ENCODE peak calls at places on chromosome 16, in six cellular contexts. F, I, Z, V, B and K are unnamed samples.
A peak's percentile ranks its signal among the peaks of the same experiment; 100 is the strongest.

GRCh38 chr16:87823146-87823929 is 46.0 kb downstream of the SLC7A5 start:
- DNase-seq in F (no peak), I (no peak), Z (no peak), V (no peak), B (no peak), K (no peak)

GRCh38 chr16:25093208-25094061 is 18.1 kb upstream of the LCMT1 start:
- DNase-seq in F (no peak), I (no peak), Z (no peak), V (no peak), B (peak; percentile 75), K (no peak)

GRCh38 chr16:58442547-58442946 is 50.3 kb downstream of the GINS3 start:
- DNase-seq in F (no peak), I (no peak), Z (no peak), V (no peak), B (no peak), K (no peak)

GRCh38 chr16:12235110-12235509 is 258.6 kb downstream of the SNX29 start:
- DNase-seq in F (no peak), I (no peak), Z (no peak), V (peak; percentile 63), B (no peak), K (no peak)

GRCh38 chr16:81232740-81233367 is 5.6 kb upstream of the BCO1 start:
- DNase-seq in F (no peak), I (no peak), Z (no peak), V (no peak), B (no peak), K (no peak)

GRCh38 chr16:720507-720989 is 398 bp upstream of the ANTKMT start:
- DNase-seq in F (peak; percentile 62), I (no peak), Z (peak; percentile 85), V (peak; percentile 65), B (peak; percentile 85), K (peak; percentile 71)

GRCh38 chr16:30941600-30942420 is 7.1 kb upstream of the ORAI3 start:
- DNase-seq in F (no peak), I (peak; percentile 94), Z (peak; percentile 85), V (peak; percentile 32), B (peak; percentile 88), K (peak; percentile 89)

GRCh38 chr16:72986011-72986410 is 61.9 kb downstream of the ZFHX3 start:
- DNase-seq in F (no peak), I (peak; percentile 94), Z (no peak), V (no peak), B (no peak), K (no peak)

GRCh38 chr16:73010150-73010676 is 37.7 kb downstream of the ZFHX3 start:
- DNase-seq in F (no peak), I (peak; percentile 81), Z (no peak), V (peak; percentile 31), B (no peak), K (no peak)

GRCh38 chr16:87276926-87277325 is 40.3 kb downstream of the C16orf95 start:
- DNase-seq in F (no peak), I (no peak), Z (no peak), V (no peak), B (no peak), K (no peak)

GRCh38 chr16:11248133-11248532 is 7.9 kb downstream of the SOCS1 start:
- DNase-seq in F (no peak), I (no peak), Z (no peak), V (no peak), B (peak; percentile 25), K (no peak)

GRCh38 chr16:4915226-4915761 is 21.7 kb downstream of the PPL start:
- DNase-seq in F (no peak), I (no peak), Z (peak; percentile 73), V (no peak), B (peak; percentile 16), K (no peak)

GRCh38 chr16:1993731-1994131 is 4.0 kb downstream of the SYNGR3 start:
- DNase-seq in F (no peak), I (no peak), Z (peak; percentile 82), V (no peak), B (no peak), K (no peak)

GRCh38 chr16:27780468-27781194 is 230.7 kb downstream of the KATNIP start:
- DNase-seq in F (no peak), I (no peak), Z (no peak), V (no peak), B (no peak), K (no peak)

GRCh38 chr16:55480228-55480655 is 1.2 kb downstream of the MMP2 start:
- DNase-seq in F (no peak), I (peak; percentile 97), Z (no peak), V (no peak), B (no peak), K (no peak)

GRCh38 chr16:88570691-88571092 is 489 bp downstream of the ZC3H18 start:
- DNase-seq in F (no peak), I (no peak), Z (no peak), V (no peak), B (peak; percentile 41), K (no peak)

GRCh38 chr16:20410153-20410723 is 904 bp downstream of the ACSM5 start:
- DNase-seq in F (no peak), I (no peak), Z (peak; percentile 48), V (no peak), B (peak; percentile 69), K (no peak)

GRCh38 chr16:84562174-84562815 is 55.6 kb downstream of the COTL1 start:
- DNase-seq in F (no peak), I (no peak), Z (no peak), V (no peak), B (peak; percentile 56), K (no peak)

GRCh38 chr16:67942200-67942509 is 1.8 kb downstream of the LCAT start:
- DNase-seq in F (peak; percentile 30), I (no peak), Z (peak; percentile 31), V (no peak), B (peak; percentile 67), K (peak; percentile 75)

GRCh38 chr16:85056211-85056748 is 28.7 kb downstream of the KIAA0513 start:
- DNase-seq in F (no peak), I (no peak), Z (no peak), V (no peak), B (no peak), K (peak; percentile 61)

GRCh38 chr16:82639666-82640336 is 13.0 kb downstream of the CDH13 start:
- DNase-seq in F (no peak), I (no peak), Z (peak; percentile 49), V (peak; percentile 34), B (peak; percentile 64), K (peak; percentile 72)

GRCh38 chr16:22141746-22142145 is 20.6 kb upstream of the SDR42E2 start:
- DNase-seq in F (peak; percentile 54), I (no peak), Z (peak; percentile 12), V (no peak), B (peak; percentile 15), K (no peak)

GRCh38 chr16:85724126-85724879 is 26.6 kb downstream of the C16orf74 start:
- DNase-seq in F (no peak), I (no peak), Z (no peak), V (no peak), B (no peak), K (no peak)

GRCh38 chr16:89534147-89534788 is 26.1 kb downstream of the SPG7 start:
- DNase-seq in F (no peak), I (no peak), Z (no peak), V (no peak), B (no peak), K (no peak)

GRCh38 chr16:1877089-1877488 is 5.1 kb upstream of the MEIOB start:
- DNase-seq in F (no peak), I (no peak), Z (no peak), V (no peak), B (no peak), K (no peak)

GRCh38 chr16:59878479-59878878 is 1144.4 kb upstream of the GOT2 start:
- DNase-seq in F (no peak), I (no peak), Z (peak; percentile 12), V (no peak), B (no peak), K (no peak)

GRCh38 chr16:87461466-87461975 is 31.3 kb downstream of the ZCCHC14 start:
- DNase-seq in F (peak; percentile 95), I (peak; percentile 91), Z (peak; percentile 93), V (peak; percentile 27), B (peak; percentile 71), K (peak; percentile 47)

GRCh38 chr16:70018254-70018653 is 67.1 kb downstream of the CLEC18A start:
- DNase-seq in F (peak; percentile 9), I (no peak), Z (peak; percentile 34), V (no peak), B (peak; percentile 15), K (peak; percentile 36)

GRCh38 chr16:10566613-10567012 is 13.8 kb downstream of the EMP2 start:
- DNase-seq in F (no peak), I (no peak), Z (no peak), V (no peak), B (peak; percentile 22), K (no peak)

GRCh38 chr16:85935957-85936760 is 37.2 kb downstream of the IRF8 start:
- DNase-seq in F (no peak), I (no peak), Z (no peak), V (no peak), B (peak; percentile 91), K (no peak)